ENCODE peak calls at places on chromosomes 5 and 9, in eight cellular contexts. G is left kidney; N is CD8-positive, alpha-beta T cell; J is NCI-H2029; Z is mammary epithelial cell; U is activated naive CD4-positive, alpha-beta T cell treated with anti-CD3 and anti-CD28 coated beads for 36 hours; E is GF-D8; X is pons. T is an unnamed sample.

GRCh38 chr9:112384219-112384618 is 4.3 kb downstream of the HSDL2 start:
- DNase-seq in G (no peak), N (no peak), J (no peak), Z (no peak), U (no peak), E (no peak), X (no peak), T (no peak)

GRCh38 chr5:87121315-87122170 is 146.1 kb upstream of the RASA1 start:
- DNase-seq in G (no peak), N (peak), J (no peak), Z (peak), U (peak), E (peak), X (peak), T (peak)

GRCh38 chr5:138874771-138875628 is at the start of gene LRRTM2:
- DNase-seq in G (peak), N (no peak), J (peak), Z (peak), U (peak), E (no peak), X (peak), T (no peak)

GRCh38 chr5:101102506-101102905 is 199.4 kb upstream of the ST8SIA4 start:
- DNase-seq in G (no peak), N (no peak), J (no peak), Z (peak), U (no peak), E (no peak), X (peak), T (peak)

GRCh38 chr5:56003179-56003578 is 8.4 kb upstream of the IL6ST start:
- DNase-seq in G (no peak), N (no peak), J (no peak), Z (peak), U (no peak), E (no peak), X (no peak), T (no peak)

GRCh38 chr9:130291474-130291873 is 25.9 kb downstream of the HMCN2 start:
- DNase-seq in G (no peak), N (no peak), J (no peak), Z (no peak), U (no peak), E (no peak), X (no peak), T (no peak)

GRCh38 chr9:128072144-128073021 is 4.4 kb downstream of the SLC25A25 start:
- DNase-seq in G (peak), N (peak), J (peak), Z (peak), U (peak), E (peak), X (peak), T (no peak)

GRCh38 chr9:114271556-114272510 is 51.1 kb upstream of the ORM1 start:
- DNase-seq in G (peak), N (no peak), J (peak), Z (no peak), U (peak), E (no peak), X (peak), T (peak)

GRCh38 chr9:121440265-121440664 is 59.4 kb downstream of the GGTA1 start:
- DNase-seq in G (peak), N (no peak), J (no peak), Z (no peak), U (no peak), E (no peak), X (no peak), T (peak)

GRCh38 chr5:88792144-88792840 is 90.7 kb downstream of the MEF2C start:
- DNase-seq in G (peak), N (no peak), J (no peak), Z (no peak), U (no peak), E (no peak), X (no peak), T (no peak)

GRCh38 chr5:175710361-175710760 is 52.5 kb downstream of the HRH2 start:
- DNase-seq in G (no peak), N (peak), J (no peak), Z (no peak), U (no peak), E (no peak), X (no peak), T (no peak)

GRCh38 chr5:150395690-150395979 is 17.1 kb downstream of the CD74 start:
- DNase-seq in G (no peak), N (no peak), J (no peak), Z (no peak), U (no peak), E (no peak), X (no peak), T (no peak)

GRCh38 chr9:129414377-129415021 is 206.4 kb downstream of the C9orf50 start:
- DNase-seq in G (peak), N (peak), J (no peak), Z (peak), U (peak), E (no peak), X (peak), T (no peak)

GRCh38 chr5:68330564-68330963 is 115.0 kb downstream of the PIK3R1 start:
- DNase-seq in G (no peak), N (no peak), J (no peak), Z (peak), U (no peak), E (no peak), X (no peak), T (no peak)

GRCh38 chr5:138732933-138733332 is 20.3 kb upstream of the CTNNA1 start:
- DNase-seq in G (no peak), N (no peak), J (no peak), Z (no peak), U (no peak), E (no peak), X (no peak), T (no peak)

GRCh38 chr9:132242621-132243155 is 80.8 kb downstream of the NTNG2 start:
- DNase-seq in G (no peak), N (no peak), J (no peak), Z (no peak), U (no peak), E (no peak), X (no peak), T (peak)

GRCh38 chr9:8183618-8184017 is 384.0 kb upstream of the DMAC1 start:
- DNase-seq in G (no peak), N (no peak), J (no peak), Z (no peak), U (no peak), E (no peak), X (no peak), T (peak)

GRCh38 chr9:122888480-122888879 is 16.7 kb downstream of the RC3H2 start:
- DNase-seq in G (no peak), N (no peak), J (no peak), Z (no peak), U (no peak), E (no peak), X (no peak), T (no peak)

GRCh38 chr5:41286696-41287095 is 73.4 kb upstream of the C6 start:
- DNase-seq in G (no peak), N (no peak), J (no peak), Z (no peak), U (no peak), E (no peak), X (no peak), T (no peak)

GRCh38 chr5:20972419-20972925 is 984.5 kb upstream of the CDH18 start:
- DNase-seq in G (peak), N (no peak), J (peak), Z (peak), U (no peak), E (no peak), X (peak), T (peak)

GRCh38 chr9:131856105-131856504 is 116.2 kb upstream of the RAPGEF1 start:
- DNase-seq in G (no peak), N (no peak), J (no peak), Z (no peak), U (no peak), E (no peak), X (no peak), T (peak)

GRCh38 chr9:114681594-114682332 is at the start of gene TEX48:
- DNase-seq in G (peak), N (peak), J (peak), Z (peak), U (peak), E (no peak), X (peak), T (peak)

GRCh38 chr5:3033033-3033755 is 281.7 kb upstream of the IRX2 start:
- DNase-seq in G (peak), N (no peak), J (peak), Z (no peak), U (no peak), E (no peak), X (no peak), T (peak)

GRCh38 chr9:6133346-6134063 is 82.1 kb upstream of the IL33 start:
- DNase-seq in G (no peak), N (no peak), J (no peak), Z (peak), U (no peak), E (peak), X (no peak), T (no peak)

GRCh38 chr5:32163785-32164184 is 10.3 kb downstream of the GOLPH3 start:
- DNase-seq in G (no peak), N (no peak), J (no peak), Z (no peak), U (no peak), E (no peak), X (no peak), T (no peak)

GRCh38 chr5:10576121-10576789 is 12.4 kb downstream of the ANKRD33B start:
- DNase-seq in G (no peak), N (no peak), J (no peak), Z (no peak), U (no peak), E (no peak), X (no peak), T (no peak)

GRCh38 chr5:61322738-61323429 is 9.2 kb upstream of the ZSWIM6 start:
- DNase-seq in G (no peak), N (no peak), J (peak), Z (no peak), U (no peak), E (no peak), X (peak), T (no peak)

GRCh38 chr5:51479840-51480239 is 96.6 kb downstream of the ISL1 start:
- DNase-seq in G (no peak), N (no peak), J (no peak), Z (no peak), U (no peak), E (no peak), X (no peak), T (no peak)

GRCh38 chr5:154118832-154119442 is 71.6 kb upstream of the GALNT10 start:
- DNase-seq in G (peak), N (no peak), J (peak), Z (peak), U (no peak), E (no peak), X (no peak), T (no peak)

T was measured in mesendoderm.